ENCODE peak calls at places on chromosomes 1 and 21, in four cellular contexts. H, I, A and R are unnamed samples.

GRCh38 chr1:177340601-177341067 is 169.9 kb downstream of the BRINP2 start:
- DNase-seq in H (no peak), I (no peak), A (no peak), R (no peak)

GRCh38 chr1:113654883-113655282 is 104.4 kb downstream of the PHTF1 start:
- DNase-seq in I (no peak), H (no peak), A (no peak), R (no peak)

GRCh38 chr1:3857791-3858129 is 484 bp downstream of the DFFB start:
- DNase-seq in H (no peak), A (no peak), I (no peak), R (no peak)

GRCh38 chr1:111563619-111564018 is 56.0 kb upstream of the RAP1A start:
- DNase-seq in I (no peak), H (peak; percentile 88), A (no peak), R (no peak)

GRCh38 chr1:21069549-21069948 is 107.1 kb downstream of the EIF4G3 start:
- DNase-seq in A (no peak), I (no peak), H (peak; percentile 67), R (no peak)

GRCh38 chr21:45640888-45641479 is 2.5 kb upstream of the PCBP3 start:
- DNase-seq in A (peak; percentile 47), I (no peak), H (no peak), R (peak; percentile 53)

GRCh38 chr1:21956720-21957552 is 19.8 kb upstream of the HSPG2 start:
- DNase-seq in I (peak; percentile 48), A (peak; percentile 75), H (peak; percentile 45), R (peak; percentile 64)

GRCh38 chr1:163082971-163083370 is 13.8 kb downstream of the RGS4 start:
- DNase-seq in A (peak; percentile 31), I (no peak), H (no peak), R (peak; percentile 34)

GRCh38 chr1:114319480-114319879 is 165.8 kb upstream of the SYT6 start:
- DNase-seq in I (no peak), H (peak; percentile 80), A (no peak), R (no peak)

GRCh38 chr21:32624726-32625125 is 12.5 kb upstream of the CFAP298 start:
- DNase-seq in I (no peak), A (no peak), H (peak; percentile 81), R (no peak)

GRCh38 chr1:88224940-88225339 is 459.1 kb upstream of the PKN2 start:
- DNase-seq in I (no peak), H (no peak), A (no peak), R (peak; percentile 21)

GRCh38 chr1:59743324-59744108 is 71.2 kb upstream of the HOOK1 start:
- DNase-seq in H (no peak), A (no peak), I (no peak), R (no peak)

GRCh38 chr1:222589462-222590302 is at the start of gene TAF1A:
- DNase-seq in A (peak; percentile 89), I (peak; percentile 88), H (peak; percentile 76), R (peak; percentile 83)

GRCh38 chr21:37568916-37569315 is 202.3 kb downstream of the DYRK1A start:
- DNase-seq in I (no peak), A (no peak), H (no peak), R (no peak)

GRCh38 chr1:93475691-93476090 is 27.8 kb downstream of the FNBP1L start:
- DNase-seq in H (no peak), I (no peak), A (no peak), R (no peak)

GRCh38 chr1:19165501-19165900 is 44.6 kb downstream of the UBR4 start:
- DNase-seq in H (peak; percentile 23), I (no peak), A (no peak), R (no peak)

GRCh38 chr1:7046314-7046713 is 261.1 kb downstream of the CAMTA1 start:
- DNase-seq in H (peak; percentile 93), A (no peak), I (no peak), R (peak; percentile 29)

GRCh38 chr1:168300626-168301025 is 19.9 kb downstream of the TBX19 start:
- DNase-seq in A (no peak), I (no peak), H (no peak), R (no peak)

GRCh38 chr1:84415386-84415785 is 17.1 kb downstream of the DNASE2B start:
- DNase-seq in I (no peak), A (no peak), H (peak; percentile 28), R (no peak)

GRCh38 chr1:17588048-17588781 is 48.7 kb downstream of the ARHGEF10L start:
- DNase-seq in A (peak; percentile 50), H (peak; percentile 63), I (no peak), R (peak; percentile 70)

GRCh38 chr1:109184657-109185056 is 29.1 kb upstream of the SARS1 start:
- DNase-seq in A (no peak), H (no peak), I (no peak), R (no peak)

DNA sequence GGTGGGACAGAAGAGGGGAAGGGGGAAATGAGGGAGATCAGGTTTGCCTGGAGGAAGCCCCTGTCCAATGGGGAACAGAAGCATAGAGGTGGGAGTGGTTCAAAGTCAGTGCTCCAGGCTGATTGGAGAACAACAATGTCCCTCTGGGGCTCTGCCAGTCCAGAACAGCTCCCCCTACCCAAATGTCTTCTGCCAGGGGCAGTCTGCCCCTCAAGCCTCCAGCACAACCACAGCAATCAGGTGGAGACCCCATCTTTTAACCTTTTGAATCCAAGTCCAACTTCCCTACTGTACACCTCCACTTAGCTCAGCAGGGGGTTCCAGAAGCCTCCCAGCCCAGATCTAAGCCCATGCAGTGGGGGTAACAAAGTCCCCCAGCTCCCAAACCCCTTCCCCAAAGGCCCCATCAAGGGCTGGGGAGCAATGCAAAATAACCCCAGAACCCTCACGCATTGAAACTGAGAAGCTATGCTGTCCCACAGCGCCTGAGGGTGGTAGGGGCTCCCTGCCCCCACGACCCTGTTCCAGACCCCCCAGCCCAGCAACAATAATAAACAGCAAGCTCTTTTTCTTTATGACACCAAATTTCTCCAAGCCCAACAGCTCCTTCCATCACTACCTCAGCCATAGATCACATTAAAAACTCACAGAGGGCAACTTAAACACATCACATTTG is 3.3 kb downstream of the AHDC1 start:
- DNase-seq in A (no peak), H (no peak), I (no peak), R (no peak)
- H3K27ac ChIP-seq in A (no peak overlapping the region), H (no peak overlapping the region), I (no peak overlapping the region), R (no peak overlapping the region)

GRCh38 chr1:90833497-90834087 is 116.5 kb upstream of the BARHL2 start:
- DNase-seq in I (no peak), H (no peak), A (no peak), R (no peak)
- H3K27ac ChIP-seq in I (no peak overlapping the region), H (no peak overlapping the region), A (no peak overlapping the region), R (no peak overlapping the region)

DNA sequence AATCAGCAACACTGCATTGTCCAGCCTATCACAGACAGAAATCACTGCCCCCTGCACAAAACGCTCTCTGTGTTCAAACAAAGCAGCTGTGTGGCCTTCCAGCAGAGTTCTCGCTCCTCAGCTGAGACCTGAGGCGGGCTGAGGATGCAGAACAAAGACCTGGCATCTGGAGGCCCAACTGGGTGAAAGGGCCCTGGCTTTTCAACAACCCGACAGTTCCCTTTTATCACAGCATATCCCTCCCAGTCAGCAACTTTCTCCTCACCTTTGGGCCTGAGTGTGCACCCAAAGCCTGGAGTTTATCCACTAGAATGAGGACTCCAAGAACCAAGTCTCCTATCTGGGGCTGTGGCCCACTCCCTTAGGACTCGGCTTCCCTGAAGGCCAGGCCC is 42.6 kb upstream of the A3GALT2 start:
- DNase-seq in I (no peak), A (no peak), H (no peak), R (no peak)
- H3K27ac ChIP-seq in I (no peak overlapping the region), A (peak overlapping the region; percentile 65), H (no peak overlapping the region), R (peak overlapping the region; percentile 78)

DNA sequence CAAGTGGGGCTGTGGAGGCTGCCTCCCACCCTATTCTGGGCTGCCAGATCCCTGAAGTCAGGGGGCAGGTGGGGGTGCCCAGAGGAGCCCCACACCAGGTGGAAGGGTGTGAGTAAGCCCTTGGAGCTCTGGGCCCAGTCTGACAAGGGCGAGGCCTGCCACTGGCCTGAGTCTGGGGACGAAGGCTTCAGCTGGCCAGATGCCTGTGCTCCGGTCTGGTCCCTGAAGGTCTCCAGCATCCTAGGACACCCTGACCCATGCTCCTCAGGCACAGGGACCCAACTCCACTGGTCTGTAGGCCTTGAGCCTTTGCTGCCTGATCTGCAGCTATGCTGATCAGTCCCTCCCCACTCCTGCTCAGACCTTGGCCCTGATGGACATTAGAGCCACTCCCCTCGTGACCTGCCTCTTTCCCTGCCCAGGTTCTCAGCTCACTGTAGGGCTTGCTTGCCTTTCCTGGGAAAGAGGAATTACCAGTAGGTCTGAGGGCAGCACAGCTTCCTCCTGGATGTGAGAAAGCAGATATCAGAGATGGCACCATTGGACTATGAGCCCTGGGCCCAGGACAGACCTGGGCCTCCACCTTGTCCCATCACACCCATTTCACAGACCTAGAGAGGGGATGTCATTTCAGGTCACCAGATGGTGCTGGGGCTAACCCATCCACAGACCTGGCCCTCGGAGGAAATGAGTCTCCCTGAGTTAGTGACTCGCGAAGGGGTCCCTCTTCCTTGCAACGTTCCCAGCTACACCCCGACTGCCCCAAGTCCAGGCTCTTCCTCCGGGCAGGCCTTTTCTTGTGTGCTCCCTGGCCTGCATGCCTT is 32.8 kb upstream of the CSF3R start:
- DNase-seq in A (no peak), I (no peak), H (no peak), R (no peak)
- H3K27ac ChIP-seq in A (no peak overlapping the region), I (no peak overlapping the region), H (no peak overlapping the region), R (no peak overlapping the region)

GRCh38 chr1:39085174-39085573 is 59.0 kb downstream of the NDUFS5 start:
- DNase-seq in A (no peak), H (no peak), I (no peak), R (no peak)
- H3K27ac ChIP-seq in A (no peak overlapping the region), H (no peak overlapping the region), I (no peak overlapping the region), R (no peak overlapping the region)

GRCh38 chr1:9859252-9860014 is 35.7 kb upstream of the CLSTN1 start:
- DNase-seq in I (no peak), A (no peak), H (no peak), R (no peak)
- H3K27ac ChIP-seq in I (no peak overlapping the region), A (no peak overlapping the region), H (no peak overlapping the region), R (no peak overlapping the region)

GRCh38 chr1:199742547-199742946 is 285.0 kb upstream of the NR5A2 start:
- DNase-seq in H (peak; percentile 98), I (no peak), A (no peak), R (no peak)
- H3K27ac ChIP-seq in H (peak overlapping the region; percentile 58), I (no peak overlapping the region), A (no peak overlapping the region), R (no peak overlapping the region)

GRCh38 chr1:56545711-56546110 is 33.7 kb downstream of the PLPP3 start:
- DNase-seq in I (no peak), H (no peak), A (no peak), R (no peak)
- H3K27ac ChIP-seq in I (no peak overlapping the region), H (no peak overlapping the region), A (peak overlapping the region; percentile 60), R (peak overlapping the region; percentile 75)

GRCh38 chr1:41500781-41501518 is 16.5 kb upstream of the EDN2 start:
- DNase-seq in A (no peak), H (peak; percentile 68), I (no peak), R (no peak)
- H3K27ac ChIP-seq in A (peak overlapping the region; percentile 80), H (peak overlapping the region; percentile 18), I (no peak overlapping the region), R (peak overlapping the region; percentile 94)